ENCODE peak calls at places on chromosomes 12 and 14, in eight cellular contexts. G, J, E, T, I, C, L and A are unnamed samples. For H3K4me1, the result is how much of the 10 kb centered on the place peaks cover.

GRCh38 chr12:80186727-80187217 is 87.4 kb downstream of the OTOGL start:
- DNase-seq in G (peak), J (peak), E (peak), T (peak), I (no peak), C (peak), L (peak), A (peak)

GRCh38 chr14:72742682-72743195 is 151.2 kb downstream of the DPF3 start:
- DNase-seq in G (no peak), J (no peak), E (no peak), T (no peak), I (no peak), C (peak), L (no peak), A (no peak)

GRCh38 chr12:98403385-98403784 is 112.0 kb upstream of the TMPO start:
- DNase-seq in G (no peak), J (no peak), E (no peak), T (no peak), I (no peak), C (no peak), L (no peak), A (no peak)

GRCh38 chr14:25150934-25151790 is 101.2 kb upstream of the STXBP6 start:
- DNase-seq in G (peak), J (peak), E (no peak), T (peak), I (no peak), C (no peak), L (peak), A (peak)

GRCh38 chr14:75610839-75611238 is 32.4 kb downstream of the FLVCR2 start:
- DNase-seq in G (no peak), J (peak), E (no peak), T (no peak), I (no peak), C (no peak), L (no peak), A (no peak)

GRCh38 chr14:28707814-28708213 is 58.8 kb upstream of the FOXG1 start:
- DNase-seq in G (peak), J (peak), E (no peak), T (no peak), I (no peak), C (no peak), L (no peak), A (no peak)

GRCh38 chr12:65232490-65233077 is 45.9 kb upstream of the MSRB3 start:
- DNase-seq in G (peak), J (peak), E (no peak), T (peak), I (no peak), C (no peak), L (no peak), A (peak)

GRCh38 chr12:91138337-91138905 is 27.1 kb upstream of the LUM start:
- DNase-seq in G (no peak), J (peak), E (peak), T (peak), I (no peak), C (no peak), L (peak), A (no peak)

GRCh38 chr12:53048033-53048779 is 1.7 kb upstream of the TNS2 start:
- DNase-seq in G (no peak), J (peak), E (peak), T (peak), I (peak), C (peak), L (peak), A (no peak)

GRCh38 chr12:12194206-12194605 is 72.6 kb downstream of the LRP6 start:
- DNase-seq in G (peak), J (no peak), E (no peak), T (no peak), I (no peak), C (no peak), L (no peak), A (peak)

GRCh38 chr14:98888281-98888680 is 383.7 kb downstream of the BCL11B start:
- DNase-seq in G (no peak), J (no peak), E (no peak), T (no peak), I (no peak), C (no peak), L (no peak), A (no peak)

GRCh38 chr12:132554857-132555630 is 55.3 kb downstream of the LRCOL1 start:
- DNase-seq in G (no peak), J (no peak), E (no peak), T (peak), I (no peak), C (no peak), L (peak), A (no peak)

DNA sequence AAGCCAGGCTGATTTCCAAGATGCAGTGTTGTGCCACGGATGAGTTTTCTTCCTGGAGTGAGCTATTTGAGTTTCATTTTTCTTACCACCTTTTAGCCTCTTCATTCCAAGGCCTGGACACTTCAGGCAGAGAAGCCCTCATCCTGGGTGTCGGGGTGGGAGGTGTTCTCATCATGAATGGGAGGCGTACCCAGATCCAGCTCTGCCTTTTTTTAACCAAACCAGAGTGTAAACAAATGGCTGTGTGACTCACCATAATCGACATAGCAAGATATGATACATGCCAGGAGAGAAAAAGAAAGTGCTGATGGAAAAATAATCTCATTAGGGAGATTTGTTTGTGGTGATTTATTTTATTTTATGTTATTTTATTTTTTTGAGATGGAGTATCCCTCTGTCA is 80.0 kb downstream of the ARF6 start:
- DNase-seq in G (peak), J (peak), E (peak), T (no peak), I (no peak), C (peak), L (no peak), A (peak)
- H3K4me1 ChIP-seq in G (half or more), J (half or more), E (under half), T (under half), I (under half), C (under half), L (under half), A (under half)

GRCh38 chr14:102086346-102086971 is 385 bp downstream of the HSP90AA1 start:
- DNase-seq in G (peak), J (peak), E (peak), T (peak), I (no peak), C (peak), L (no peak), A (peak)
- H3K4me1 ChIP-seq in G (under half), J (under half), E (under half), T (under half), I (under half), C (half or more), L (under half), A (under half)

DNA sequence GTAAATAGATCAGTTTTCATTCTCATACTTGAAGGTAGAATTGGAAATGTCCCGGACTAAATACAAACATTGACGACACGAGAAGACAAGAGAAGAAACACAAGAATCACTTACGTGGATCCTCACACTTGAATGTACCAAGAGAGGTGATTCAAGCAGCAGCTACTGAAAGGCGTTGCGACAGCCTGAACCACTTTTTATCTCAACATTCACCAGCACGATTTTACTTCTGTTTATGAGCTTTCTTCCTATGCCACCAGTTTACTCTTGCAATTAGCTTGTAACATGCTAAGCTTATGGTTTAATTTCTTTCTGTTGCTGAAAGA is 3.5 kb upstream of the FZD10 start:
- DNase-seq in G (no peak), J (no peak), E (no peak), T (no peak), I (no peak), C (no peak), L (peak), A (no peak)
- H3K4me1 ChIP-seq in G (under half), J (under half), E (under half), T (under half), I (under half), C (under half), L (under half), A (under half)

DNA sequence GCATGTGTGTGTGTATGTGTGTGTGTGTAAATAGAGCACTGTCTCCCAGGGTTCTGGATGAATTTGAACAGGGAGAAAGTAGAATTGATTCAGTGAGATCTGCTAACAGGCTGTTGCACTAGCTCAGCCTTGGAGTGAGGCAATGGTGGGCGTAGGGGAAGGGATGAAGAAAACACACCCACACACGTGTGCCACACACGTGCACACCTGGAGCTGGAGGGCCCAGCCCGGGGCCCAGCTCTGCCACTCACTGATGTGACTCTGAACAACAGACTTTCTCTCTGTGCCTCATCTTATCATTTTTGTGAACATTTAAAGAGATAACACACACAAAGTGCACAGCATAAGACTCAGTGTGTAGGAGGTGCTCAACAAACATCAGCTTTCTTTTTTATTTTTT is 4.2 kb downstream of the ACACB start:
- DNase-seq in G (no peak), J (no peak), E (no peak), T (no peak), I (no peak), C (no peak), L (no peak), A (no peak)
- H3K4me1 ChIP-seq in G (under half), J (under half), E (under half), T (under half), I (under half), C (under half), L (under half), A (under half)

GRCh38 chr12:106771425-106771824 is 3.1 kb upstream of the RIC8B start:
- DNase-seq in G (no peak), J (no peak), E (no peak), T (peak), I (no peak), C (no peak), L (no peak), A (no peak)

GRCh38 chr12:106773286-106773685 is 1.2 kb upstream of the RIC8B start:
- DNase-seq in G (no peak), J (no peak), E (peak), T (peak), I (no peak), C (no peak), L (no peak), A (no peak)

GRCh38 chr12:106774808-106775524 is 484 bp downstream of the RIC8B start:
- DNase-seq in G (no peak), J (no peak), E (no peak), T (no peak), I (no peak), C (no peak), L (no peak), A (no peak)

GRCh38 chr12:106776897-106777296 is 2.4 kb downstream of the RIC8B start:
- DNase-seq in G (no peak), J (no peak), E (no peak), T (no peak), I (no peak), C (no peak), L (no peak), A (no peak)

GRCh38 chr12:106773945-106774807 is at the start of gene RIC8B:
- DNase-seq in G (peak), J (peak), E (peak), T (peak), I (peak), C (peak), L (peak), A (peak)
- H3K4me1 ChIP-seq in G (under half), J (under half), E (under half), T (half or more), I (under half), C (under half), L (under half), A (under half)

GRCh38 chr14:22494486-22495135 is 94.4 kb downstream of the DAD1 start:
- DNase-seq in G (no peak), J (no peak), E (no peak), T (peak), I (no peak), C (no peak), L (no peak), A (no peak)
- H3K4me1 ChIP-seq in G (under half), J (under half), E (under half), T (under half), I (under half), C (under half), L (under half), A (under half)

GRCh38 chr12:122724641-122725243 is 5.9 kb downstream of the HCAR1 start:
- DNase-seq in G (no peak), J (no peak), E (no peak), T (no peak), I (no peak), C (no peak), L (no peak), A (no peak)
- H3K4me1 ChIP-seq in G (under half), J (under half), E (under half), T (under half), I (under half), C (under half), L (under half), A (under half)

DNA sequence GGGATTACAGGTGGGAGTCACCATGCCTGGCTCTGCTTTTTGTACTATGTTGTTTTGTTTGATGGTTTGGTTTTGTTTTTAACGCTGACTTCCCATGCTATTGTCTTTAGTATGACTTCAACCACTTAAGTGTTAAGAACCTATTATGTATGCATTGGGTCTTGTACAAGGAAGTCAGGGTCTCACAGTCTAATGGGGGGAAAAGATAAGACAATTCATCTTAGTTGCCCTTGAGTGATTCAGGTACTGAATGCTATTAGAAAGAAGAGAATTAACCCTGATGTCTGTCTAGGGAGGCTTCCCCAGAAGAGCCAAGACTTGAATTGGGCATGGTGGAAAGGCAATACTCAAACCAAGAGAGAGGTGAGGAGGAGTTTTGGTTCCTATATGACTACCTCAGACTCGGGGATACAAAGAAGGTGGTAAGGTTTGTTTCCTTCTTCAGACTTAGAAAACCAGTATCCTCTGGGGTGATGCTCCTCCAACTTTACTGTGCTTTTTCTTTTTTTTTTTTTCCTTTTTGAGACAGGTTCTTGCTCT is 64.6 kb downstream of the SUSD6 start:
- DNase-seq in G (no peak), J (no peak), E (no peak), T (no peak), I (no peak), C (no peak), L (no peak), A (no peak)
- H3K4me1 ChIP-seq in G (under half), J (under half), E (under half), T (under half), I (under half), C (under half), L (under half), A (under half)

GRCh38 chr14:89307409-89307808 is 109.6 kb downstream of the FOXN3 start:
- DNase-seq in G (no peak), J (no peak), E (no peak), T (no peak), I (no peak), C (no peak), L (no peak), A (no peak)
- H3K4me1 ChIP-seq in G (under half), J (under half), E (under half), T (half or more), I (under half), C (under half), L (under half), A (under half)